ENCODE peak calls at places on chromosomes 13 and 19, in seven cellular contexts. Y is endothelial cell of umbilical vein, O is left ventricle myocardium inferior, P is fibroblast of the aortic adventitia, H is transverse colon, W is WTC11, B is choroid plexus epithelial cell. L is an unnamed sample.

GRCh38 chr13:40063743-40064142 is 408.3 kb downstream of the COG6 start:
- DNase-seq in Y (no peak), O (no peak), P (no peak), H (no peak), W (no peak), B (peak; percentile 29), L (no peak)

GRCh38 chr19:16316506-16316882 is 8.1 kb upstream of the KLF2 start:
- DNase-seq in B (no peak), W (no peak), P (no peak), Y (peak; percentile 97), H (no peak), O (no peak), L (no peak)

GRCh38 chr13:34931572-34931971 is 10.5 kb upstream of the NBEA start:
- DNase-seq in O (no peak), W (no peak), H (no peak), B (no peak), Y (no peak), P (no peak), L (no peak)

GRCh38 chr13:99352351-99353271 is 45.4 kb upstream of the GPR183 start:
- DNase-seq in O (no peak), Y (no peak), W (no peak), P (no peak), B (no peak), H (no peak), L (peak; percentile 38)

GRCh38 chr19:52034051-52034728 is 6.0 kb upstream of the ZNF614 start:
- DNase-seq in W (no peak), P (no peak), Y (no peak), O (no peak), H (no peak), B (peak; percentile 26), L (no peak)

GRCh38 chr19:19050731-19051130 is 13.1 kb upstream of the SLC25A42 start:
- DNase-seq in O (no peak), B (no peak), P (no peak), H (no peak), W (no peak), Y (no peak), L (no peak)

GRCh38 chr13:70755411-70755810 is 647.2 kb upstream of the KLHL1 start:
- DNase-seq in O (no peak), H (no peak), P (no peak), W (no peak), Y (no peak), B (no peak), L (no peak)

GRCh38 chr19:49490287-49491029 is 3.0 kb downstream of the RPL13A start:
- DNase-seq in O (no peak), P (no peak), H (no peak), Y (no peak), W (no peak), B (no peak), L (no peak)

GRCh38 chr13:99033814-99034213 is 56.0 kb upstream of the DOCK9 start:
- DNase-seq in B (peak; percentile 65), H (no peak), O (no peak), P (peak; percentile 60), W (no peak), Y (peak; percentile 59), L (no peak)

GRCh38 chr19:51660975-51661600 is 14.5 kb upstream of the SIGLEC14 start:
- DNase-seq in B (peak; percentile 92), Y (peak; percentile 69), W (peak; percentile 88), H (peak; percentile 56), P (peak; percentile 84), O (peak; percentile 25), L (peak; percentile 93)

GRCh38 chr19:55141696-55142095 is 7.3 kb downstream of the TNNT1 start:
- DNase-seq in W (peak; percentile 38), B (no peak), P (no peak), O (no peak), Y (no peak), H (no peak), L (peak; percentile 69)

GRCh38 chr13:110213461-110214074 is 93.4 kb downstream of the COL4A1 start:
- DNase-seq in Y (no peak), O (no peak), B (no peak), W (no peak), H (no peak), P (no peak), L (no peak)

GRCh38 chr19:49017666-49018351 is 918 bp upstream of the LHB start:
- DNase-seq in O (peak; percentile 36), B (peak; percentile 62), P (peak; percentile 30), W (peak; percentile 66), H (peak; percentile 49), Y (peak; percentile 70), L (peak; percentile 87)

GRCh38 chr19:35644987-35645679 is 3.0 kb upstream of the COX6B1 start:
- DNase-seq in O (peak; percentile 90), B (peak; percentile 60), Y (peak; percentile 54), P (peak; percentile 49), H (peak; percentile 92), W (peak; percentile 97), L (peak; percentile 98)

GRCh38 chr13:35699805-35700204 is 223.3 kb upstream of the MAB21L1 start:
- DNase-seq in Y (no peak), H (peak; percentile 22), P (peak; percentile 80), O (no peak), W (no peak), B (peak; percentile 23), L (no peak)

GRCh38 chr13:86155756-86156155 is 356.5 kb upstream of the SLITRK6 start:
- DNase-seq in H (no peak), W (peak; percentile 14), O (no peak), Y (no peak), P (no peak), B (no peak), L (no peak)

GRCh38 chr19:52522555-52522954 is 4.9 kb upstream of the ZNF808 start:
- DNase-seq in W (peak; percentile 85), Y (no peak), H (no peak), P (no peak), B (no peak), O (no peak), L (peak; percentile 58)

GRCh38 chr19:53549354-53549753 is 11.4 kb downstream of the ZNF331 start:
- DNase-seq in Y (no peak), B (peak; percentile 94), O (no peak), H (no peak), P (peak; percentile 86), W (no peak), L (no peak)

GRCh38 chr19:3338541-3339181 is 27.7 kb upstream of the NFIC start:
- DNase-seq in O (peak; percentile 32), H (peak; percentile 89), W (no peak), P (no peak), Y (no peak), B (no peak), L (no peak)

GRCh38 chr19:34357431-34357830 is 7.6 kb upstream of the GPI start:
- DNase-seq in O (no peak), W (no peak), Y (no peak), P (no peak), H (no peak), B (no peak), L (no peak)

GRCh38 chr19:11361037-11361770 is 6.0 kb downstream of the PLPPR2 start:
- DNase-seq in O (no peak), P (no peak), W (peak; percentile 100), B (no peak), H (peak; percentile 92), Y (no peak), L (peak; percentile 99)

GRCh38 chr19:34184880-34185491 is 12.7 kb downstream of the LSM14A start:
- DNase-seq in P (peak; percentile 38), O (no peak), Y (no peak), W (no peak), H (no peak), B (peak; percentile 37), L (no peak)

GRCh38 chr19:13691569-13691968 is 72.8 kb upstream of the MRI1 start:
- DNase-seq in P (no peak), Y (no peak), H (no peak), W (no peak), B (no peak), O (no peak), L (no peak)

GRCh38 chr13:37899753-37900152 is 30.2 kb upstream of the TRPC4 start:
- DNase-seq in Y (no peak), P (no peak), B (no peak), W (no peak), H (no peak), O (no peak), L (no peak)

GRCh38 chr19:43562698-43563241 is 12.6 kb downstream of the XRCC1 start:
- DNase-seq in W (no peak), H (peak; percentile 73), B (peak; percentile 89), P (peak; percentile 23), O (peak; percentile 83), Y (peak; percentile 53), L (no peak)

GRCh38 chr19:750640-751423 is at the start of gene MISP:
- DNase-seq in O (no peak), W (no peak), P (no peak), B (no peak), H (peak; percentile 95), Y (no peak), L (no peak)

GRCh38 chr13:103140001-103140671 is 73.9 kb upstream of the SLC10A2 start:
- DNase-seq in Y (no peak), H (no peak), W (peak; percentile 22), B (peak; percentile 57), P (no peak), O (no peak), L (peak; percentile 62)
- TF ChIP-seq CTCF in Y (no peak), H (peak; percentile 45), W (peak; percentile 51), B (peak; percentile 68), P (peak; percentile 3), O (peak; percentile 62), L (peak; percentile 78)

GRCh38 chr13:51957377-51958216 is 53.7 kb downstream of the ATP7B start:
- DNase-seq in Y (no peak), B (no peak), W (no peak), O (no peak), P (no peak), H (peak; percentile 35), L (no peak)

GRCh38 chr13:51961493-51962403 is 49.5 kb downstream of the ATP7B start:
- DNase-seq in P (no peak), B (no peak), H (no peak), W (no peak), O (no peak), Y (no peak), L (no peak)

GRCh38 chr13:51958217-51958547 is 53.1 kb downstream of the ATP7B start:
- DNase-seq in B (no peak), P (no peak), O (no peak), H (peak; percentile 85), W (no peak), Y (no peak), L (no peak)

GRCh38 chr13:51960766-51961165 is 50.5 kb downstream of the ATP7B start:
- DNase-seq in B (no peak), Y (no peak), H (no peak), O (no peak), P (no peak), W (no peak), L (no peak)

GRCh38 chr13:51959773-51960172 is 51.5 kb downstream of the ATP7B start:
- DNase-seq in B (no peak), Y (no peak), O (no peak), W (no peak), P (no peak), H (peak; percentile 81), L (no peak)
- TF ChIP-seq CTCF in B (no peak), Y (no peak), O (peak; percentile 11), W (no peak), P (no peak), H (peak; percentile 6), L (no peak)

GRCh38 chr13:67736646-67737420 is 506.7 kb upstream of the PCDH9 start:
- DNase-seq in O (no peak), W (peak; percentile 28), B (peak; percentile 78), Y (no peak), H (no peak), P (peak; percentile 13), L (peak; percentile 82)
- TF ChIP-seq CTCF in O (no peak), W (no peak), B (peak; percentile 46), Y (no peak), H (peak; percentile 12), P (no peak), L (peak; percentile 83)

GRCh38 chr13:28376604-28377003 is 118.3 kb downstream of the FLT1 start:
- DNase-seq in O (no peak), W (no peak), P (no peak), Y (no peak), H (no peak), B (no peak), L (no peak)
- TF ChIP-seq CTCF in O (peak; percentile 22), W (no peak), P (no peak), Y (no peak), H (no peak), B (no peak), L (peak; percentile 71)